ENCODE peak calls at places on chromosomes 6 and 20, in four cellular contexts. T is PC-3, O is heart left ventricle, V is lower leg skin. A is an unnamed sample.

GRCh38 chr6:166826264-166826663 is 130.1 kb downstream of the RNASET2 start:
- DNase-seq in T (no peak), O (no peak), V (no peak), A (no peak)

GRCh38 chr6:26223213-26223612 is 136.0 kb downstream of the HFE start:
- DNase-seq in T (peak; percentile 28), O (no peak), V (no peak), A (peak; percentile 17)

GRCh38 chr6:95866732-95867131 is 149.0 kb upstream of the FUT9 start:
- DNase-seq in T (peak; percentile 12), O (no peak), V (no peak), A (peak; percentile 14)

GRCh38 chr20:37669062-37669772 is 24.6 kb upstream of the CTNNBL1 start:
- DNase-seq in T (peak; percentile 63), O (no peak), V (no peak), A (peak; percentile 41)

GRCh38 chr6:106470316-106470715 is 109.8 kb downstream of the CRYBG1 start:
- DNase-seq in T (no peak), O (no peak), V (no peak), A (no peak)

GRCh38 chr6:686528-686927 is 6.4 kb downstream of the EXOC2 start:
- DNase-seq in T (no peak), O (no peak), V (no peak), A (no peak)

GRCh38 chr20:63599396-63600050 is 25.5 kb upstream of the HELZ2 start:
- DNase-seq in T (no peak), O (peak; percentile 13), V (no peak), A (no peak)

GRCh38 chr6:155528982-155529453 is 73.4 kb upstream of the NOX3 start:
- DNase-seq in T (peak; percentile 67), O (no peak), V (peak; percentile 59), A (peak; percentile 86)

GRCh38 chr6:142883011-142883410 is 62.0 kb downstream of the HIVEP2 start:
- DNase-seq in T (no peak), O (no peak), V (no peak), A (no peak)
- H3K4me3 ChIP-seq in T (no peak overlapping the region), O (no peak overlapping the region), V (no peak overlapping the region), A (no peak overlapping the region)

GRCh38 chr6:3910264-3910663 is 61.1 kb downstream of the FAM50B start:
- DNase-seq in T (no peak), O (no peak), V (no peak), A (no peak)

GRCh38 chr6:3913077-3913957 is 64.1 kb downstream of the FAM50B start:
- DNase-seq in T (peak; percentile 99), O (peak; percentile 76), V (peak; percentile 85), A (peak; percentile 99)

GRCh38 chr6:3911130-3911529 is 62.0 kb downstream of the FAM50B start:
- DNase-seq in T (peak; percentile 38), O (no peak), V (no peak), A (no peak)

GRCh38 chr6:3912366-3913076 is 63.3 kb downstream of the FAM50B start:
- DNase-seq in T (peak; percentile 32), O (no peak), V (no peak), A (peak; percentile 25)

GRCh38 chr6:3911614-3912336 is 62.6 kb downstream of the FAM50B start:
- DNase-seq in T (peak; percentile 98), O (peak; percentile 65), V (no peak), A (peak; percentile 87)
- H3K4me3 ChIP-seq in T (peak overlapping the region; percentile 36), O (no peak overlapping the region), V (no peak overlapping the region), A (no peak overlapping the region)

GRCh38 chr20:60054716-60055371 is 96.6 kb downstream of the CDH26 start:
- DNase-seq in T (no peak), O (no peak), V (no peak), A (no peak)
- H3K4me3 ChIP-seq in T (no peak overlapping the region), O (no peak overlapping the region), V (no peak overlapping the region), A (no peak overlapping the region)

GRCh38 chr6:147322299-147323162 is 118.3 kb downstream of the STXBP5 start:
- DNase-seq in T (no peak), O (no peak), V (no peak), A (peak; percentile 51)
- H3K4me3 ChIP-seq in T (no peak overlapping the region), O (no peak overlapping the region), V (no peak overlapping the region), A (no peak overlapping the region)

DNA sequence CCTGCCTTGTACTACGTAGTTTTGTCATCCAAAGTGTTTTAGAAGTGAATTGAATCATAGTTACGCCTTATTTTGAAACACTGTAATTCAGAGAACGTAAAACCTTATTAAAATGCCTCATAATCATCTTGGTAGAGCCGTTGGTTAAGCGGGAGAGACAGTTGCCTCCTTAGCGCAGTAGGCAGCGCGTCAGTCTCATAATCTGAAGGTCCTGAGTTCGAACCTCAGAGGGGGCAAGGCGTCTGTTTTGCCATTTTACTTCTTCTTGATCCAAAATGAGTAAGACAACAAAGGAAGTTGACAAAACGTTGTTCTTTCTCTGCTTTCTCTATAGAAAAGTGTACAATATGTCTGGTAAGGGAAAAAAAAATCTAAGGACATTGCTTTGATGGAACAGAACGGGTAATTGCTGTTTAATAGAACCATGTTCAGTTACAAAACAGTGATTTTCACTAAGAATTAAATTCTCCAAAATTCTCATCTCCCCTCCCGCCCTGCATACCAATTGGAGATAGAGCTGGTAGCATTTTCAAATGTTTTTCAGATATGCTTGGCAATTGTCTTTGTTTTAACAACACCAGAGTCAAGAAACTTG is 20.7 kb upstream of the TRIM27 start:
- DNase-seq in T (peak; percentile 89), O (no peak), V (peak; percentile 43), A (peak; percentile 76)
- H3K4me3 ChIP-seq in T (peak overlapping the region; percentile 95), O (peak overlapping the region; percentile 60), V (peak overlapping the region; percentile 6), A (peak overlapping the region; percentile 48)

GRCh38 chr20:4844766-4845465 is 123.2 kb downstream of the PRND start:
- DNase-seq in T (no peak), O (no peak), V (no peak), A (no peak)
- H3K4me3 ChIP-seq in T (no peak overlapping the region), O (no peak overlapping the region), V (no peak overlapping the region), A (no peak overlapping the region)

GRCh38 chr6:143545976-143546547 is 34.5 kb upstream of the FUCA2 start:
- DNase-seq in T (no peak), O (no peak), V (no peak), A (peak; percentile 37)
- H3K4me3 ChIP-seq in T (no peak overlapping the region), O (no peak overlapping the region), V (no peak overlapping the region), A (no peak overlapping the region)